ENCODE peak calls at places on chromosomes 5 and 9, in four cellular contexts. One of them, this sample, is unnamed.
A peak's percentile ranks its signal among the peaks of the same experiment; 100 is the strongest.

GRCh38 chr5:134551891-134552290 is 26.4 kb downstream of the JADE2 start:
- DNase-seq in HepG2: no peak
- DNase-seq in GM12878: no peak
- DNase-seq in K562: no peak
- DNase-seq in this sample: no peak

GRCh38 chr9:109779711-109780452 is at the start of gene PALM2AKAP2:
- DNase-seq in GM12878: no peak
- DNase-seq in HepG2: no peak
- DNase-seq in K562: no peak
- DNase-seq in this sample: peak; percentile 76

GRCh38 chr9:72356019-72356653 is 8.9 kb downstream of the ZFAND5 start:
- DNase-seq in HepG2: no peak
- DNase-seq in K562: no peak
- DNase-seq in GM12878: no peak
- DNase-seq in this sample: no peak

GRCh38 chr9:95506438-95506691 is 10.4 kb downstream of the PTCH1 start:
- DNase-seq in HepG2: peak; percentile 25
- DNase-seq in K562: peak; percentile 30
- DNase-seq in GM12878: no peak
- DNase-seq in this sample: no peak

GRCh38 chr5:124738751-124739559 is 7.5 kb downstream of the ZNF608 start:
- DNase-seq in GM12878: no peak
- DNase-seq in HepG2: no peak
- DNase-seq in K562: no peak
- DNase-seq in this sample: no peak

GRCh38 chr9:109789582-109790360 is 9.8 kb downstream of the PALM2AKAP2 start:
- DNase-seq in K562: no peak
- DNase-seq in GM12878: no peak
- DNase-seq in HepG2: no peak
- DNase-seq in this sample: no peak

GRCh38 chr5:79853676-79854418 is 137.2 kb downstream of the MTX3 start:
- DNase-seq in HepG2: peak; percentile 3
- DNase-seq in K562: peak; percentile 25
- DNase-seq in GM12878: no peak
- DNase-seq in this sample: no peak

GRCh38 chr5:146947181-146947941 is 68.8 kb upstream of the PPP2R2B start:
- DNase-seq in HepG2: no peak
- DNase-seq in K562: peak; percentile 16
- DNase-seq in GM12878: no peak
- DNase-seq in this sample: peak; percentile 21

GRCh38 chr9:72371151-72371550 is 6.1 kb upstream of the ZFAND5 start:
- DNase-seq in K562: no peak
- DNase-seq in GM12878: no peak
- DNase-seq in HepG2: no peak
- DNase-seq in this sample: no peak

GRCh38 chr5:115888027-115888426 is 46.3 kb downstream of the AP3S1 start:
- DNase-seq in K562: no peak
- DNase-seq in GM12878: no peak
- DNase-seq in HepG2: no peak
- DNase-seq in this sample: no peak

GRCh38 chr5:141715340-141715905 is 33.4 kb upstream of the ARAP3 start:
- DNase-seq in K562: no peak
- DNase-seq in GM12878: no peak
- DNase-seq in HepG2: no peak
- DNase-seq in this sample: no peak

GRCh38 chr5:7146886-7147285 is 249.1 kb upstream of the ADCY2 start:
- DNase-seq in GM12878: no peak
- DNase-seq in K562: no peak
- DNase-seq in HepG2: no peak
- DNase-seq in this sample: no peak

GRCh38 chr9:129143031-129143441 is 31.8 kb downstream of the PTPA start:
- DNase-seq in K562: peak; percentile 80
- DNase-seq in HepG2: peak; percentile 53
- DNase-seq in GM12878: no peak
- DNase-seq in this sample: peak; percentile 81

GRCh38 chr5:149550608-149551226 is 522 bp downstream of the CSNK1A1 start:
- DNase-seq in GM12878: no peak
- DNase-seq in HepG2: no peak
- DNase-seq in K562: peak; percentile 32
- DNase-seq in this sample: no peak

GRCh38 chr5:98248949-98249348 is 524.5 kb upstream of the RGMB start:
- DNase-seq in K562: no peak
- DNase-seq in GM12878: no peak
- DNase-seq in HepG2: no peak
- DNase-seq in this sample: no peak

GRCh38 chr5:95759634-95760033 is 28.5 kb downstream of the RHOBTB3 start:
- DNase-seq in HepG2: peak; percentile 95
- DNase-seq in GM12878: no peak
- DNase-seq in K562: no peak
- DNase-seq in this sample: no peak

GRCh38 chr5:42854795-42855194 is 43.1 kb upstream of the SELENOP start:
- DNase-seq in K562: no peak
- DNase-seq in HepG2: peak; percentile 77
- DNase-seq in GM12878: no peak
- DNase-seq in this sample: no peak

GRCh38 chr9:110635589-110635988 is 33.0 kb upstream of the MUSK start:
- DNase-seq in K562: no peak
- DNase-seq in HepG2: no peak
- DNase-seq in GM12878: no peak
- DNase-seq in this sample: no peak

GRCh38 chr5:83342475-83342874 is 129.1 kb upstream of the VCAN start:
- DNase-seq in HepG2: no peak
- DNase-seq in GM12878: no peak
- DNase-seq in K562: no peak
- DNase-seq in this sample: no peak

GRCh38 chr9:112180387-112180881 is 5.3 kb upstream of the SUSD1 start:
- DNase-seq in HepG2: peak; percentile 86
- DNase-seq in GM12878: no peak
- DNase-seq in K562: peak; percentile 87
- DNase-seq in this sample: no peak
- TF ChIP-seq FOXK2 in HepG2: peak; percentile 32
- TF ChIP-seq FOXK2 in GM12878: no peak
- TF ChIP-seq FOXK2 in K562: no peak
- TF ChIP-seq FOXK2 in this sample: no peak

GRCh38 chr5:132425975-132426524 is 56.5 kb downstream of the SLC22A5 start:
- DNase-seq in K562: no peak
- DNase-seq in GM12878: no peak
- DNase-seq in HepG2: no peak
- DNase-seq in this sample: no peak

GRCh38 chr5:132424167-132424935 is 54.8 kb downstream of the SLC22A5 start:
- DNase-seq in GM12878: no peak
- DNase-seq in HepG2: no peak
- DNase-seq in K562: no peak
- DNase-seq in this sample: no peak

GRCh38 chr5:132426525-132427138 is 57.1 kb downstream of the SLC22A5 start:
- DNase-seq in HepG2: peak; percentile 58
- DNase-seq in K562: peak; percentile 91
- DNase-seq in GM12878: no peak
- DNase-seq in this sample: no peak

GRCh38 chr5:132423443-132423898 is 54.0 kb downstream of the SLC22A5 start:
- DNase-seq in GM12878: no peak
- DNase-seq in HepG2: no peak
- DNase-seq in K562: no peak
- DNase-seq in this sample: no peak

GRCh38 chr5:132425009-132425937 is 55.8 kb downstream of the SLC22A5 start:
- DNase-seq in GM12878: peak; percentile 93
- DNase-seq in K562: peak; percentile 53
- DNase-seq in HepG2: no peak
- DNase-seq in this sample: no peak
- TF ChIP-seq FOXM1 in GM12878: no peak
- TF ChIP-seq FOXM1 in K562: no peak
- TF ChIP-seq FOXM1 in HepG2: no peak
- TF ChIP-seq FOXM1 in this sample: no peak

GRCh38 chr9:13750061-13750460 is 470.6 kb upstream of the MPDZ start:
- DNase-seq in HepG2: no peak
- DNase-seq in GM12878: no peak
- DNase-seq in K562: no peak
- DNase-seq in this sample: no peak

GRCh38 chr9:13755551-13755950 is 476.1 kb upstream of the MPDZ start:
- DNase-seq in GM12878: no peak
- DNase-seq in K562: no peak
- DNase-seq in HepG2: no peak
- DNase-seq in this sample: no peak

DNA sequence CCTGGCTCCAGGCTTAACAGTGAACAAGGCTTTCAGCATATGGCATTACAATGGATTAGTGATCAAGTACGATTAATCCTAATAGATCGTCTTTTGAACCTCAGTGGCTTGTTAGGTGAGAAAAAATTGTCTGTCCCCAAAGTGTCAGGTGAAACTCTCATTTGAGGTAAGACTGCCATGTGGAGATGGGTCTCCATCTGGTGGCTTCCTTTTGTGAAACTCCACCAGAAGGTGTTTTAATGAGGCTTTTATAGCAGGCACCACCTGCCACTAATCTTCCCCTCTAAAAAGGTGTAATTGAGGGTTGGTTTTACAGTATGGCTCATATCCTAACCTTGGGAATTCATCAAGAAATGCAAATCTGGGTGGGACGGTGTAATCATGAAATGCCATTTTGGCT is 471.1 kb upstream of the MPDZ start:
- DNase-seq in HepG2: no peak
- DNase-seq in K562: no peak
- DNase-seq in GM12878: no peak
- DNase-seq in this sample: no peak
- TF ChIP-seq FOXK2 in HepG2: no peak
- TF ChIP-seq FOXK2 in K562: no peak
- TF ChIP-seq FOXK2 in GM12878: no peak
- TF ChIP-seq FOXK2 in this sample: no peak

GRCh38 chr5:172051643-172052362 is 45.4 kb upstream of the FBXW11 start:
- DNase-seq in K562: no peak
- DNase-seq in HepG2: no peak
- DNase-seq in GM12878: no peak
- DNase-seq in this sample: no peak

GRCh38 chr5:172048170-172048422 is 41.7 kb upstream of the FBXW11 start:
- DNase-seq in HepG2: no peak
- DNase-seq in K562: no peak
- DNase-seq in GM12878: no peak
- DNase-seq in this sample: no peak

GRCh38 chr5:172049226-172049796 is 42.9 kb upstream of the FBXW11 start:
- DNase-seq in K562: no peak
- DNase-seq in GM12878: no peak
- DNase-seq in HepG2: no peak
- DNase-seq in this sample: no peak

GRCh38 chr5:172048539-172049101 is 42.2 kb upstream of the FBXW11 start:
- DNase-seq in HepG2: no peak
- DNase-seq in GM12878: no peak
- DNase-seq in K562: no peak
- DNase-seq in this sample: no peak

GRCh38 chr5:172050070-172050469 is 43.6 kb upstream of the FBXW11 start:
- DNase-seq in K562: no peak
- DNase-seq in GM12878: no peak
- DNase-seq in HepG2: no peak
- DNase-seq in this sample: no peak
- TF ChIP-seq FOXM1 in K562: no peak
- TF ChIP-seq FOXM1 in GM12878: no peak
- TF ChIP-seq FOXM1 in HepG2: no peak
- TF ChIP-seq FOXM1 in this sample: no peak

DNA sequence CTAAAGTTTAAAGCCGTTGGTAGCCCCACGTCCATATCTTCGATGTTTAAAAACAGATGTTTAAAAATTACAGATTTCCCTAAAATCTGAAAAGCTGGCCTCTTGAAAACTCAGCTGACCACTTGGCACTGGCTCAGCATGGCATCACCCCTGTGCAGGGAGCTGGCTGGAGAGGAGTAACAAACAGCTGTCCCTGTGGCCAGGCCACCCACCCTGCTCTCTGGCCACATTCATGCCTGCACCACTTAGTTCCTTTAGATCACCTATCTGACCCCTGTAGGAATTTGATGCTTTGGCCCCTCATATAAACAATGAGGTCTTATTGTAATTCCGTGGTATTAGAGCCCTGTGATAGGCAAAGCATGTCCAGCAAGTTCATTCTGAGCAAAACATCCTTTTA is 107.5 kb downstream of the FRMD3 start:
- DNase-seq in GM12878: no peak
- DNase-seq in K562: no peak
- DNase-seq in HepG2: no peak
- DNase-seq in this sample: no peak
- TF ChIP-seq FOXK2 in GM12878: no peak
- TF ChIP-seq FOXK2 in K562: no peak
- TF ChIP-seq FOXK2 in HepG2: no peak
- TF ChIP-seq FOXK2 in this sample: no peak

This sample was measured in HEK293T.